ENCODE peak calls at places on chromosomes 11 and 22, in four cellular contexts. One of them, this sample, is unnamed.
A peak's percentile ranks its signal among the peaks of the same experiment; 100 is the strongest.

GRCh38 chr11:3091081-3091845 is 34.0 kb upstream of the CARS1 start:
- DNase-seq in HAP-1: no peak
- DNase-seq in tibial artery: no peak
- DNase-seq in heart right ventricle: no peak
- DNase-seq in this sample: no peak

GRCh38 chr11:76123243-76123642 is 83.1 kb downstream of the WNT11 start:
- DNase-seq in HAP-1: no peak
- DNase-seq in tibial artery: no peak
- DNase-seq in heart right ventricle: no peak
- DNase-seq in this sample: no peak

GRCh38 chr11:29826878-29827277 is 190.0 kb downstream of the KCNA4 start:
- DNase-seq in HAP-1: no peak
- DNase-seq in tibial artery: no peak
- DNase-seq in heart right ventricle: no peak
- DNase-seq in this sample: no peak

GRCh38 chr11:121459413-121460041 is 6.8 kb upstream of the SORL1-AS1 start:
- DNase-seq in HAP-1: no peak
- DNase-seq in tibial artery: no peak
- DNase-seq in heart right ventricle: no peak
- DNase-seq in this sample: no peak

GRCh38 chr11:4647795-4648194 is 4.0 kb downstream of the OR51E1 start:
- DNase-seq in HAP-1: no peak
- DNase-seq in tibial artery: no peak
- DNase-seq in heart right ventricle: no peak
- DNase-seq in this sample: no peak

GRCh38 chr11:128022007-128022368 is 565.4 kb downstream of the ETS1 start:
- DNase-seq in HAP-1: no peak
- DNase-seq in tibial artery: no peak
- DNase-seq in heart right ventricle: no peak
- DNase-seq in this sample: no peak

GRCh38 chr11:104343578-104343977 is 179.6 kb upstream of the PDGFD start:
- DNase-seq in HAP-1: peak; percentile 28
- DNase-seq in tibial artery: no peak
- DNase-seq in heart right ventricle: no peak
- DNase-seq in this sample: no peak

GRCh38 chr11:130798280-130798679 is 118.0 kb downstream of the SNX19 start:
- DNase-seq in HAP-1: no peak
- DNase-seq in tibial artery: no peak
- DNase-seq in heart right ventricle: no peak
- DNase-seq in this sample: no peak

GRCh38 chr11:57491371-57492061 is 24.0 kb downstream of the SLC43A1 start:
- DNase-seq in HAP-1: peak; percentile 11
- DNase-seq in tibial artery: no peak
- DNase-seq in heart right ventricle: peak; percentile 62
- DNase-seq in this sample: no peak

GRCh38 chr22:48244388-48245118 is 1482.1 kb downstream of the TBC1D22A start:
- DNase-seq in HAP-1: no peak
- DNase-seq in tibial artery: no peak
- DNase-seq in heart right ventricle: no peak
- DNase-seq in this sample: no peak

GRCh38 chr11:69894126-69895047 is 75.2 kb upstream of the FGF3 start:
- DNase-seq in HAP-1: no peak
- DNase-seq in tibial artery: no peak
- DNase-seq in heart right ventricle: no peak
- DNase-seq in this sample: no peak

GRCh38 chr22:17283423-17283822 is 64.2 kb upstream of the ADA2 start:
- DNase-seq in HAP-1: no peak
- DNase-seq in tibial artery: no peak
- DNase-seq in heart right ventricle: no peak
- DNase-seq in this sample: no peak

GRCh38 chr11:116558504-116559252 is 214.1 kb downstream of the BUD13 start:
- DNase-seq in HAP-1: no peak
- DNase-seq in tibial artery: no peak
- DNase-seq in heart right ventricle: no peak
- DNase-seq in this sample: no peak

GRCh38 chr22:48858856-48859255 is 968.8 kb downstream of the BRD1 start:
- DNase-seq in HAP-1: no peak
- DNase-seq in tibial artery: no peak
- DNase-seq in heart right ventricle: no peak
- DNase-seq in this sample: no peak

GRCh38 chr11:68370211-68371111 is 58.1 kb downstream of the LRP5 start:
- DNase-seq in HAP-1: no peak
- DNase-seq in tibial artery: peak; percentile 51
- DNase-seq in heart right ventricle: peak; percentile 48
- DNase-seq in this sample: peak; percentile 72

GRCh38 chr11:68372625-68373024 is 60.2 kb downstream of the LRP5 start:
- DNase-seq in HAP-1: no peak
- DNase-seq in tibial artery: no peak
- DNase-seq in heart right ventricle: no peak
- DNase-seq in this sample: no peak

GRCh38 chr11:68371176-68372041 is 59.0 kb downstream of the LRP5 start:
- DNase-seq in HAP-1: no peak
- DNase-seq in tibial artery: peak; percentile 36
- DNase-seq in heart right ventricle: peak; percentile 69
- DNase-seq in this sample: peak; percentile 67

GRCh38 chr11:68373189-68373809 is 60.9 kb downstream of the LRP5 start:
- DNase-seq in HAP-1: no peak
- DNase-seq in tibial artery: peak; percentile 49
- DNase-seq in heart right ventricle: peak; percentile 56
- DNase-seq in this sample: no peak

GRCh38 chr11:68372114-68372513 is 59.7 kb downstream of the LRP5 start:
- DNase-seq in HAP-1: no peak
- DNase-seq in tibial artery: no peak
- DNase-seq in heart right ventricle: no peak
- DNase-seq in this sample: no peak
- H3K4me1 ChIP-seq in HAP-1: no peaks in the 10 kb centered on the region
- H3K4me1 ChIP-seq in tibial artery: peaks cover 75% of the 10 kb centered on the region
- H3K4me1 ChIP-seq in heart right ventricle: peaks cover 78% of the 10 kb centered on the region
- H3K4me1 ChIP-seq in this sample: no peaks in the 10 kb centered on the region

GRCh38 chr22:39942433-39943213 is 17.6 kb upstream of the TMA7B start:
- DNase-seq in HAP-1: no peak
- DNase-seq in tibial artery: no peak
- DNase-seq in heart right ventricle: no peak
- DNase-seq in this sample: no peak
- H3K4me1 ChIP-seq in HAP-1: no peaks in the 10 kb centered on the region
- H3K4me1 ChIP-seq in tibial artery: no peaks in the 10 kb centered on the region
- H3K4me1 ChIP-seq in heart right ventricle: no peaks in the 10 kb centered on the region
- H3K4me1 ChIP-seq in this sample: peaks cover 6% of the 10 kb centered on the region

DNA sequence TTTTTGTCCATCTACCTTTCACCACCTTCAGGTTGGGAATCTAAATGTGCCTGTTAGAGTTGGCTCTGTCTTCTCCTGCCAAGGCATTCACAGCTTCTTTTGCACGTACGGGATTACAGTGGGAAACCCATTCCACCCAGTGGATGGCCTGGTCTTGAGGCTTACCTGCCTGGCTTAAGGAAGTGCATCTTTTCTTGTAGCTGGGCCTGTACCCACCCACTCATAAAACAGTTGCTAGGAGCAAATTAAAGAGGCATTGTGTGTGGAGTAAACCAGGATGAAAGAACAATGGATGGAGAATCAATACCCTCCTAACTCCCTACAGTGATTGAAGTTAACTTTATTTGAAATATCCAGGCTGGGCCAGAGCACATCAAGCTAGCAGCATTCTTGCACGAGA is 71.6 kb downstream of the TEAD1 start:
- DNase-seq in HAP-1: peak; percentile 63
- DNase-seq in tibial artery: no peak
- DNase-seq in heart right ventricle: no peak
- DNase-seq in this sample: no peak
- H3K4me1 ChIP-seq in HAP-1: peaks cover 40% of the 10 kb centered on the region
- H3K4me1 ChIP-seq in tibial artery: peaks cover 5% of the 10 kb centered on the region
- H3K4me1 ChIP-seq in heart right ventricle: peaks cover 63% of the 10 kb centered on the region
- H3K4me1 ChIP-seq in this sample: peaks cover 50% of the 10 kb centered on the region

GRCh38 chr11:129694966-129695365 is 120.7 kb upstream of the TMEM45B start:
- DNase-seq in HAP-1: no peak
- DNase-seq in tibial artery: no peak
- DNase-seq in heart right ventricle: no peak
- DNase-seq in this sample: no peak

GRCh38 chr11:129694538-129694937 is 121.1 kb upstream of the TMEM45B start:
- DNase-seq in HAP-1: no peak
- DNase-seq in tibial artery: no peak
- DNase-seq in heart right ventricle: no peak
- DNase-seq in this sample: no peak

GRCh38 chr11:129696309-129696989 is 119.2 kb upstream of the TMEM45B start:
- DNase-seq in HAP-1: no peak
- DNase-seq in tibial artery: no peak
- DNase-seq in heart right ventricle: no peak
- DNase-seq in this sample: no peak

GRCh38 chr11:129698212-129698611 is 117.4 kb upstream of the TMEM45B start:
- DNase-seq in HAP-1: no peak
- DNase-seq in tibial artery: no peak
- DNase-seq in heart right ventricle: no peak
- DNase-seq in this sample: no peak

GRCh38 chr11:129695543-129696308 is 119.9 kb upstream of the TMEM45B start:
- DNase-seq in HAP-1: peak; percentile 23
- DNase-seq in tibial artery: no peak
- DNase-seq in heart right ventricle: peak; percentile 24
- DNase-seq in this sample: no peak
- H3K4me1 ChIP-seq in HAP-1: no peaks in the 10 kb centered on the region
- H3K4me1 ChIP-seq in tibial artery: no peaks in the 10 kb centered on the region
- H3K4me1 ChIP-seq in heart right ventricle: peaks cover 6% of the 10 kb centered on the region
- H3K4me1 ChIP-seq in this sample: peaks cover 8% of the 10 kb centered on the region

DNA sequence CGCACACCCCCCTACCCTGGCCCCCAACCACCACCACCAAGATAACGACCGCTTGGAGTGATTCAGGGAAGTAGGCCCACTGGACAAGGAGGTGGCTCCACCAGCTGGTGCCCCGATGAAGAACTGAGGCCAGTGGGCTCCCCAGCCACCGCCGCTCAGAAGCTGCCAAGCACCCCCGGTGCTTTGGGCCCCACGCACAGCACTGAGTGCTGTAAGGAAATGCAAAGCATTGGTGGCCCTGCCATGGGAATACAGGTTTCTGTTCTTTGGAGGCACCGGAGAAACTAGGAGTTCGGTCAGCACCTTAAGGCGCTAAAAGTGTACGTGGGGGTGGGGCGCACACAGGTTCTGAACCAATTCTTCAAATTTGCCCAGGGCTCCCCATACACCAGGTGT is 664 bp upstream of the PRSS23 start:
- DNase-seq in HAP-1: no peak
- DNase-seq in tibial artery: no peak
- DNase-seq in heart right ventricle: no peak
- DNase-seq in this sample: no peak
- H3K4me1 ChIP-seq in HAP-1: peaks cover 3% of the 10 kb centered on the region
- H3K4me1 ChIP-seq in tibial artery: peaks cover 5% of the 10 kb centered on the region
- H3K4me1 ChIP-seq in heart right ventricle: peaks cover 37% of the 10 kb centered on the region
- H3K4me1 ChIP-seq in this sample: peaks cover 31% of the 10 kb centered on the region

DNA sequence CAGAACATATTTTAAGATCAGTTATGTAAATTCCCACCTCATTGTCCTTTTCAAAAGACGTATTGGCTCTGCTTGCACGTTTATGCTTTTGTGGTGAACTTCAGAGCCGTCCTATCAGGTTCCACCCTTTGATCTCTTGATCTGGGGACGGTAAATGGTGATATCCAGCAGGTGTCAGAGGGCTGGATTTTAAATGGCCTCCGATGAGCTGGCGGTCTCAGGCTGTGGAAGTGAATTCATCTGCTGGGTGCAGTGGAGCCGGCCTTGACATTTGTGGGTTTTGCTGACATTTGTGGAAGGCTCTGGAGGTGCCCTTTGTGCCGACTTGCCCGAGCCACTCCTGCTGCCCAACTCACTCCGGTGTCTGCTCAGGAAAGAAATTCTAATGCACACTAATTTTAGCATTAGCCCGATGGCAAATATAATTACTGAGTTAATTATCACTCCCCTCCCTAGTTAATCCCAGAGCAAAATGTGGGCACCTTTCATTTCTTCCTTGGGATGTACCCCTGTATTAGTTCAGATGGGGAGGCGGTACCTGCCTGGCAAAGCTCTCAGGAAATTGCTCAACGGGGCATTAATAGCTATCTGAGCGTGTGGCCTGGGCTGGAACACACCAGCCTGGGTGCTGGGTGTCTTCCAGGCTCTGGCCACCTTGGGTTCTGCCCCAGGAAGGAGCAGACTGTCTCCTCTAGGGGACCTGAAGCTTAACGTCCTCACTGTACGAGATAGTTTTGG is 9.1 kb downstream of the LRP5 start:
- DNase-seq in HAP-1: no peak
- DNase-seq in tibial artery: no peak
- DNase-seq in heart right ventricle: no peak
- DNase-seq in this sample: no peak
- H3K4me1 ChIP-seq in HAP-1: peaks cover 4% of the 10 kb centered on the region
- H3K4me1 ChIP-seq in tibial artery: peaks cover 57% of the 10 kb centered on the region
- H3K4me1 ChIP-seq in heart right ventricle: peaks cover 72% of the 10 kb centered on the region
- H3K4me1 ChIP-seq in this sample: no peaks in the 10 kb centered on the region

DNA sequence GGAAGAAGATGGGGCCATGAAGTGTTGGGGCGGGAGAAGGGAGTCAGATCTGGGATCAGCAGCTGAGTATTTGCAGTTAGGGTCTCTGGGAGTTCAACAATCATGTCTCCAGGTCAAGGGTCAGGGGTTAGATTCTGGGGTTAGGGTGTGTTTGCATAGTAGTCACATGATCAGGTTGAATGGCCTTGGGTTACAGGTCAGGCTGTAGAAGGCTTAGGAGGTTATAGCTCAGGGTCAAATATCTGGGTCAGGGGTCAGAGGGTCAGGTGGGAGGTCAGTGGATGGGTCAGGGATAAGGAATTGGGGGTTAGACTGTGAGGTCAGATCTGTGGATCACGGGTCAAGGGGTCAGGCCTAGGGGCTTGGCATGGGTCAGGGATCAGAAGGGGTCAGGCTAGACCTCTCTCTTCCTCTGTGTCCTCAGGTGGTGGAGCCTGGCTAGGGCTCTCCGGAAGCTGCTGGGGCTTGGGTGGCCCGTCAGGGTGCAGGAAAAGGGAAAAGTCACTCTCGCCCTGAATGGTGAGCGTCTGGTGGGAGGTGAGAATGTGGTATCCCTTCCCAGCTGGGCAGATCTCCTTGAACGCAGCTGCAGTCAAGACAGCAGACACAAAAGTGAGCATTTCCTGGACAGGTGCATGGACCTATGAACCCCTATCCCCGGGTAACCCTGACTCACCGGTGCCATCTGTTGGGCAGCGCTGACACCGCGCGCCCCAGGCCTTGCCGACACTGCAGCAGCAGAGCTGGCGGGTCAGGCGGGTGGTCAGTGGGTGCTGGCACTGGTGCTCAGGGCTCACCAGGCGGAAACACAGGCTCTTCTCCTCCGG is 6.4 kb downstream of the LTBP3 start:
- DNase-seq in HAP-1: no peak
- DNase-seq in tibial artery: no peak
- DNase-seq in heart right ventricle: peak; percentile 60
- DNase-seq in this sample: no peak
- H3K4me1 ChIP-seq in HAP-1: peaks cover 4% of the 10 kb centered on the region
- H3K4me1 ChIP-seq in tibial artery: peaks cover 30% of the 10 kb centered on the region
- H3K4me1 ChIP-seq in heart right ventricle: peaks cover 24% of the 10 kb centered on the region
- H3K4me1 ChIP-seq in this sample: peaks cover 36% of the 10 kb centered on the region

DNA sequence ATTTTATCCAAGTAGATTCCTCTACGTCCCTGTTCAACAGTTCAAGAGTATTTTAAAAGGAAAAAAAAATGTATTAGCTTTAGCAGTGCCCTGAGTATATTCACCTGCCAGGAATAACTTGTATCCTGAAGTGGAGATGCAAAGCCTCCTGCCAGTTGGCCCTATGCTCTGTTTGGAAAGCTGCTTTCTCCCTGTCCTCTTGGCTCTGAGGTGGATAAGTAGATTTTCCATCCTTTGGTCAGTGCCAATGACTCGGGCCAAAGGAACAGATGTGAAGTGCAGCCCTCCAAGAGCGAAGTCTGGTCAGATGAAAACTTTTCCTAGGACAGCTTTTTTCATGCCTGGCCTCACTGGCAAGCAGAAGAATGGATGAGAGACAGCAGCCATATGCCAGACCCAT is 839.9 kb upstream of the TENM4 start:
- DNase-seq in HAP-1: no peak
- DNase-seq in tibial artery: no peak
- DNase-seq in heart right ventricle: no peak
- DNase-seq in this sample: no peak
- H3K4me1 ChIP-seq in HAP-1: no peaks in the 10 kb centered on the region
- H3K4me1 ChIP-seq in tibial artery: no peaks in the 10 kb centered on the region
- H3K4me1 ChIP-seq in heart right ventricle: no peaks in the 10 kb centered on the region
- H3K4me1 ChIP-seq in this sample: no peaks in the 10 kb centered on the region